ENCODE peak calls at places on chromosomes 7 and 10, in five cellular contexts. C is IMR-90; T is fibroblast of lung; I is T-helper 2 cell; E is stimulated activated CD8-positive, alpha-beta memory T cell treated with anti-CD3 and anti-CD28 coated beads, Interleukin-15, amount 100 ng/mL, for 4 hours. B is an unnamed sample.

GRCh38 chr10:97715259-97715874 is 1.8 kb downstream of the MARVELD1 start:
- DNase-seq in C (no peak), T (no peak), I (no peak), E (no peak), B (no peak)

GRCh38 chr7:121186746-121187145 is 142.1 kb upstream of the WNT16 start:
- DNase-seq in C (no peak), T (no peak), I (no peak), E (no peak), B (no peak)

GRCh38 chr7:101633516-101633915 is 4.4 kb upstream of the MYL10 start:
- DNase-seq in C (no peak), T (no peak), I (no peak), E (no peak), B (no peak)

GRCh38 chr10:111648046-111648445 is 535.5 kb downstream of the GPAM start:
- DNase-seq in C (no peak), T (no peak), I (no peak), E (no peak), B (no peak)

GRCh38 chr7:90624128-90624980 is 28.2 kb downstream of the CDK14 start:
- DNase-seq in C (peak; percentile 36), T (peak; percentile 42), I (no peak), E (no peak), B (no peak)

GRCh38 chr10:50582766-50583762 is 40.7 kb downstream of the SGMS1 start:
- DNase-seq in C (peak; percentile 27), T (no peak), I (no peak), E (no peak), B (no peak)

GRCh38 chr7:102094311-102094710 is 192.4 kb upstream of the SH2B2 start:
- DNase-seq in C (no peak), T (no peak), I (no peak), E (no peak), B (no peak)

GRCh38 chr7:138352570-138353461 is 107.2 kb upstream of the TRIM24 start:
- DNase-seq in C (no peak), T (no peak), I (no peak), E (no peak), B (no peak)

GRCh38 chr7:27611043-27611442 is 51.6 kb downstream of the HIBADH start:
- DNase-seq in C (peak; percentile 41), T (peak; percentile 14), I (no peak), E (no peak), B (no peak)